ENCODE peak calls at places on chromosomes 4 and X, in eight cellular contexts. One of them, this sample, is unnamed.

GRCh38 chr4:141346144-141346543 is 125.4 kb downstream of the ZNF330 start:
- DNase-seq in pancreas: no peak
- DNase-seq in PC-3: peak; percentile 81
- DNase-seq in AG04450: peak; percentile 29
- DNase-seq in left lung: no peak
- DNase-seq in fibroblast of the aortic adventitia: peak; percentile 80
- DNase-seq in IMR-90: peak; percentile 74
- DNase-seq in HL-60: no peak
- DNase-seq in this sample: no peak

GRCh38 chrX:152861116-152861515 is 30.3 kb downstream of the NSDHL start:
- DNase-seq in AG04450: peak; percentile 13
- DNase-seq in fibroblast of the aortic adventitia: no peak
- DNase-seq in pancreas: no peak
- DNase-seq in HL-60: no peak
- DNase-seq in PC-3: peak; percentile 51
- DNase-seq in left lung: no peak
- DNase-seq in IMR-90: peak; percentile 21
- DNase-seq in this sample: no peak

GRCh38 chr4:121408-122084 is 2.8 kb upstream of the ZNF718 start:
- DNase-seq in AG04450: no peak
- DNase-seq in left lung: no peak
- DNase-seq in pancreas: no peak
- DNase-seq in IMR-90: no peak
- DNase-seq in fibroblast of the aortic adventitia: no peak
- DNase-seq in PC-3: no peak
- DNase-seq in HL-60: peak; percentile 43
- DNase-seq in this sample: no peak

GRCh38 chr4:23789765-23790164 is 100.1 kb downstream of the PPARGC1A start:
- DNase-seq in AG04450: no peak
- DNase-seq in left lung: no peak
- DNase-seq in pancreas: peak; percentile 7
- DNase-seq in fibroblast of the aortic adventitia: peak; percentile 38
- DNase-seq in IMR-90: peak; percentile 79
- DNase-seq in PC-3: no peak
- DNase-seq in HL-60: no peak
- DNase-seq in this sample: peak; percentile 51

GRCh38 chrX:44667771-44668170 is 125.1 kb upstream of the FUNDC1 start:
- DNase-seq in pancreas: no peak
- DNase-seq in HL-60: no peak
- DNase-seq in fibroblast of the aortic adventitia: no peak
- DNase-seq in PC-3: no peak
- DNase-seq in IMR-90: peak; percentile 26
- DNase-seq in AG04450: peak; percentile 0
- DNase-seq in left lung: no peak
- DNase-seq in this sample: no peak

GRCh38 chr4:79050521-79050880 is 111.3 kb upstream of the PAQR3 start:
- DNase-seq in HL-60: no peak
- DNase-seq in PC-3: no peak
- DNase-seq in pancreas: no peak
- DNase-seq in left lung: peak; percentile 27
- DNase-seq in AG04450: no peak
- DNase-seq in IMR-90: no peak
- DNase-seq in fibroblast of the aortic adventitia: no peak
- DNase-seq in this sample: no peak

GRCh38 chr4:77415689-77416088 is 189.9 kb upstream of the CXCL13 start:
- DNase-seq in IMR-90: no peak
- DNase-seq in pancreas: no peak
- DNase-seq in fibroblast of the aortic adventitia: no peak
- DNase-seq in left lung: no peak
- DNase-seq in AG04450: no peak
- DNase-seq in PC-3: no peak
- DNase-seq in HL-60: no peak
- DNase-seq in this sample: no peak

GRCh38 chrX:13692771-13693231 is 3.9 kb downstream of the RAB9A start:
- DNase-seq in HL-60: no peak
- DNase-seq in fibroblast of the aortic adventitia: no peak
- DNase-seq in PC-3: no peak
- DNase-seq in pancreas: no peak
- DNase-seq in left lung: no peak
- DNase-seq in AG04450: no peak
- DNase-seq in IMR-90: no peak
- DNase-seq in this sample: no peak

GRCh38 chr4:163662761-163663160 is 168.3 kb downstream of the TMA16 start:
- DNase-seq in PC-3: no peak
- DNase-seq in AG04450: no peak
- DNase-seq in IMR-90: no peak
- DNase-seq in HL-60: no peak
- DNase-seq in fibroblast of the aortic adventitia: no peak
- DNase-seq in left lung: no peak
- DNase-seq in pancreas: no peak
- DNase-seq in this sample: no peak

GRCh38 chr4:19945979-19946380 is 305.7 kb upstream of the SLIT2 start:
- DNase-seq in pancreas: no peak
- DNase-seq in HL-60: no peak
- DNase-seq in fibroblast of the aortic adventitia: peak; percentile 100
- DNase-seq in PC-3: peak; percentile 87
- DNase-seq in left lung: no peak
- DNase-seq in IMR-90: peak; percentile 97
- DNase-seq in AG04450: peak; percentile 94
- DNase-seq in this sample: peak; percentile 100

GRCh38 chrX:118368398-118368797 is 22.5 kb downstream of the WDR44 start:
- DNase-seq in pancreas: no peak
- DNase-seq in AG04450: no peak
- DNase-seq in IMR-90: no peak
- DNase-seq in fibroblast of the aortic adventitia: no peak
- DNase-seq in HL-60: no peak
- DNase-seq in PC-3: no peak
- DNase-seq in left lung: no peak
- DNase-seq in this sample: no peak

GRCh38 chr4:159413252-159413941 is 310.5 kb downstream of the RAPGEF2 start:
- DNase-seq in pancreas: no peak
- DNase-seq in IMR-90: peak; percentile 52
- DNase-seq in fibroblast of the aortic adventitia: peak; percentile 27
- DNase-seq in HL-60: no peak
- DNase-seq in left lung: no peak
- DNase-seq in PC-3: peak; percentile 59
- DNase-seq in AG04450: no peak
- DNase-seq in this sample: peak; percentile 82

GRCh38 chr4:42302348-42302747 is 94.9 kb upstream of the SHISA3 start:
- DNase-seq in PC-3: peak; percentile 64
- DNase-seq in pancreas: no peak
- DNase-seq in IMR-90: peak; percentile 9
- DNase-seq in fibroblast of the aortic adventitia: peak; percentile 44
- DNase-seq in AG04450: no peak
- DNase-seq in HL-60: no peak
- DNase-seq in left lung: no peak
- DNase-seq in this sample: no peak

GRCh38 chrX:24301060-24301459 is 12.8 kb downstream of the SUPT20HL2 start:
- DNase-seq in PC-3: peak; percentile 30
- DNase-seq in IMR-90: no peak
- DNase-seq in left lung: no peak
- DNase-seq in HL-60: no peak
- DNase-seq in pancreas: no peak
- DNase-seq in fibroblast of the aortic adventitia: peak; percentile 41
- DNase-seq in AG04450: no peak
- DNase-seq in this sample: no peak

GRCh38 chr4:26859762-26860156 is 882 bp upstream of the STIM2 start:
- DNase-seq in HL-60: no peak
- DNase-seq in fibroblast of the aortic adventitia: no peak
- DNase-seq in PC-3: no peak
- DNase-seq in pancreas: no peak
- DNase-seq in IMR-90: no peak
- DNase-seq in left lung: no peak
- DNase-seq in AG04450: no peak
- DNase-seq in this sample: no peak

GRCh38 chrX:10199212-10199611 is 42.4 kb downstream of the CLCN4 start:
- DNase-seq in left lung: no peak
- DNase-seq in fibroblast of the aortic adventitia: no peak
- DNase-seq in AG04450: no peak
- DNase-seq in PC-3: no peak
- DNase-seq in IMR-90: peak; percentile 67
- DNase-seq in HL-60: peak; percentile 67
- DNase-seq in pancreas: no peak
- DNase-seq in this sample: no peak

GRCh38 chr4:36386691-36387090 is 105.3 kb downstream of the DTHD1 start:
- DNase-seq in PC-3: no peak
- DNase-seq in HL-60: no peak
- DNase-seq in pancreas: no peak
- DNase-seq in AG04450: no peak
- DNase-seq in IMR-90: no peak
- DNase-seq in left lung: no peak
- DNase-seq in fibroblast of the aortic adventitia: no peak
- DNase-seq in this sample: no peak

GRCh38 chr4:119984998-119985397 is 81.7 kb downstream of the MAD2L1 start:
- DNase-seq in PC-3: no peak
- DNase-seq in IMR-90: no peak
- DNase-seq in left lung: no peak
- DNase-seq in fibroblast of the aortic adventitia: no peak
- DNase-seq in pancreas: no peak
- DNase-seq in AG04450: no peak
- DNase-seq in HL-60: no peak
- DNase-seq in this sample: no peak

GRCh38 chr4:88457307-88458090 is 580 bp downstream of the HERC5 start:
- DNase-seq in AG04450: no peak
- DNase-seq in IMR-90: no peak
- DNase-seq in HL-60: no peak
- DNase-seq in pancreas: peak; percentile 37
- DNase-seq in PC-3: peak; percentile 21
- DNase-seq in fibroblast of the aortic adventitia: no peak
- DNase-seq in left lung: peak; percentile 91
- DNase-seq in this sample: no peak

GRCh38 chrX:107323786-107324492 is 117.5 kb downstream of the DNAAF6 start:
- DNase-seq in pancreas: no peak
- DNase-seq in left lung: no peak
- DNase-seq in fibroblast of the aortic adventitia: no peak
- DNase-seq in AG04450: no peak
- DNase-seq in IMR-90: no peak
- DNase-seq in PC-3: no peak
- DNase-seq in HL-60: no peak
- DNase-seq in this sample: no peak

DNA sequence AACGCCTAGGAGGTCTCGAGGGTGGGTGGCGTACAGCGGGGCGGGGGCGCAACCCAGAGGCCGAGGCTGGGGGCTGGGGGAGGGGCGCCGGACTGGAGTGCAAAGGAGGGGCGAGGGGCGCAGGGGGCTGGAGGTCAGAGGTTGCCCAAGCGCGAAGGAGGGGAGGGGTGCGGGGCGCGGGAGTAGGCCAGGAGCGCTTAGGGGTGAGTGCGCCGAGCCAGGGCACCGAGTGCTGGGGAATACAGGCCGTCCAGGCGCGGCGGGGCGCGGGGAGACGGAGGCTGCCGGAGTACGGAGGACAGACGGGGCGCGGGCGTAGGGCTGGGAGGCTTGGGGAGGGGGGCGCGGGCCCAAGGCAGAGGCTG is 318 bp downstream of the GYG2 start:
- DNase-seq in PC-3: no peak
- DNase-seq in pancreas: no peak
- DNase-seq in IMR-90: no peak
- DNase-seq in AG04450: no peak
- DNase-seq in HL-60: no peak
- DNase-seq in left lung: peak; percentile 49
- DNase-seq in fibroblast of the aortic adventitia: no peak
- DNase-seq in this sample: no peak
- H3K4me3 ChIP-seq in PC-3: no peak overlapping the region
- H3K4me3 ChIP-seq in pancreas: peak overlapping the region; percentile 49
- H3K4me3 ChIP-seq in IMR-90: peak overlapping the region; percentile 48
- H3K4me3 ChIP-seq in AG04450: peak overlapping the region; percentile 56
- H3K4me3 ChIP-seq in HL-60: no peak overlapping the region
- H3K4me3 ChIP-seq in left lung: peak overlapping the region; percentile 9
- H3K4me3 ChIP-seq in fibroblast of the aortic adventitia: peak overlapping the region; percentile 61
- H3K4me3 ChIP-seq in this sample: peak overlapping the region; percentile 39

GRCh38 chr4:169975837-169976796 is 50.1 kb downstream of the MFAP3L start:
- DNase-seq in fibroblast of the aortic adventitia: no peak
- DNase-seq in PC-3: no peak
- DNase-seq in IMR-90: no peak
- DNase-seq in pancreas: no peak
- DNase-seq in left lung: no peak
- DNase-seq in HL-60: no peak
- DNase-seq in AG04450: no peak
- DNase-seq in this sample: no peak
- H3K4me3 ChIP-seq in fibroblast of the aortic adventitia: no peak overlapping the region
- H3K4me3 ChIP-seq in PC-3: no peak overlapping the region
- H3K4me3 ChIP-seq in IMR-90: no peak overlapping the region
- H3K4me3 ChIP-seq in pancreas: no peak overlapping the region
- H3K4me3 ChIP-seq in left lung: no peak overlapping the region
- H3K4me3 ChIP-seq in HL-60: no peak overlapping the region
- H3K4me3 ChIP-seq in AG04450: no peak overlapping the region
- H3K4me3 ChIP-seq in this sample: no peak overlapping the region

GRCh38 chrX:40749874-40750273 is 14.5 kb upstream of the MED14 start:
- DNase-seq in left lung: no peak
- DNase-seq in HL-60: no peak
- DNase-seq in pancreas: no peak
- DNase-seq in fibroblast of the aortic adventitia: no peak
- DNase-seq in IMR-90: no peak
- DNase-seq in AG04450: no peak
- DNase-seq in PC-3: no peak
- DNase-seq in this sample: no peak
- H3K4me3 ChIP-seq in left lung: no peak overlapping the region
- H3K4me3 ChIP-seq in HL-60: no peak overlapping the region
- H3K4me3 ChIP-seq in pancreas: no peak overlapping the region
- H3K4me3 ChIP-seq in fibroblast of the aortic adventitia: no peak overlapping the region
- H3K4me3 ChIP-seq in IMR-90: no peak overlapping the region
- H3K4me3 ChIP-seq in AG04450: no peak overlapping the region
- H3K4me3 ChIP-seq in PC-3: no peak overlapping the region
- H3K4me3 ChIP-seq in this sample: no peak overlapping the region

GRCh38 chr4:47031011-47031678 is at the start of gene GABRB1:
- DNase-seq in PC-3: no peak
- DNase-seq in fibroblast of the aortic adventitia: peak; percentile 62
- DNase-seq in IMR-90: peak; percentile 61
- DNase-seq in HL-60: no peak
- DNase-seq in AG04450: peak; percentile 30
- DNase-seq in left lung: peak; percentile 81
- DNase-seq in pancreas: peak; percentile 31
- DNase-seq in this sample: no peak
- H3K4me3 ChIP-seq in PC-3: no peak within 1 kb of the TSS
- H3K4me3 ChIP-seq in fibroblast of the aortic adventitia: peak within 1 kb of the TSS; percentile 54
- H3K4me3 ChIP-seq in IMR-90: peak within 1 kb of the TSS; percentile 58
- H3K4me3 ChIP-seq in HL-60: peak within 1 kb of the TSS; percentile 49
- H3K4me3 ChIP-seq in AG04450: peak within 1 kb of the TSS; percentile 68
- H3K4me3 ChIP-seq in left lung: peak within 1 kb of the TSS; percentile 14
- H3K4me3 ChIP-seq in pancreas: peak within 1 kb of the TSS; percentile 47
- H3K4me3 ChIP-seq in this sample: peak within 1 kb of the TSS; percentile 51

GRCh38 chr4:15675363-15675762 is 6.3 kb upstream of the FAM200B start:
- DNase-seq in pancreas: no peak
- DNase-seq in left lung: no peak
- DNase-seq in AG04450: no peak
- DNase-seq in fibroblast of the aortic adventitia: no peak
- DNase-seq in PC-3: no peak
- DNase-seq in HL-60: no peak
- DNase-seq in IMR-90: no peak
- DNase-seq in this sample: no peak
- H3K4me3 ChIP-seq in pancreas: no peak overlapping the region
- H3K4me3 ChIP-seq in left lung: no peak overlapping the region
- H3K4me3 ChIP-seq in AG04450: no peak overlapping the region
- H3K4me3 ChIP-seq in fibroblast of the aortic adventitia: no peak overlapping the region
- H3K4me3 ChIP-seq in PC-3: no peak overlapping the region
- H3K4me3 ChIP-seq in HL-60: no peak overlapping the region
- H3K4me3 ChIP-seq in IMR-90: no peak overlapping the region
- H3K4me3 ChIP-seq in this sample: no peak overlapping the region

This sample was measured in skeletal muscle cell.